ENCODE peak calls at places on chromosomes 1 and 21, in ten cellular contexts. One of them, this sample, is unnamed.
A peak's percentile ranks its signal among the peaks of the same experiment; 100 is the strongest.

GRCh38 chr1:54407201-54407956 is 1.2 kb upstream of the SSBP3 start:
- DNase-seq in BJ: peak; percentile 73
- DNase-seq in CD8-positive, alpha-beta memory T cell: peak; percentile 79
- DNase-seq in left ventricle myocardium inferior: peak; percentile 39
- DNase-seq in heart left ventricle: peak; percentile 81
- DNase-seq in kidney: peak; percentile 68
- DNase-seq in BE2C: peak; percentile 59
- DNase-seq in right cardiac atrium: peak; percentile 68
- DNase-seq in heart right ventricle: peak; percentile 87
- DNase-seq in mesendoderm: peak; percentile 98
- DNase-seq in this sample: peak; percentile 96

GRCh38 chr1:222048030-222048632 is 306.2 kb upstream of the DUSP10 start:
- DNase-seq in BJ: peak; percentile 35
- DNase-seq in CD8-positive, alpha-beta memory T cell: no peak
- DNase-seq in left ventricle myocardium inferior: no peak
- DNase-seq in heart left ventricle: no peak
- DNase-seq in kidney: no peak
- DNase-seq in BE2C: no peak
- DNase-seq in right cardiac atrium: no peak
- DNase-seq in heart right ventricle: no peak
- DNase-seq in mesendoderm: no peak
- DNase-seq in this sample: peak; percentile 70

GRCh38 chr1:18373882-18374493 is 106.7 kb upstream of the KLHDC7A start:
- DNase-seq in BJ: no peak
- DNase-seq in CD8-positive, alpha-beta memory T cell: no peak
- DNase-seq in left ventricle myocardium inferior: no peak
- DNase-seq in heart left ventricle: no peak
- DNase-seq in kidney: no peak
- DNase-seq in BE2C: peak; percentile 43
- DNase-seq in right cardiac atrium: no peak
- DNase-seq in heart right ventricle: no peak
- DNase-seq in mesendoderm: peak; percentile 75
- DNase-seq in this sample: no peak

GRCh38 chr1:101474039-101474665 is 237.3 kb downstream of the S1PR1 start:
- DNase-seq in BJ: no peak
- DNase-seq in CD8-positive, alpha-beta memory T cell: no peak
- DNase-seq in left ventricle myocardium inferior: no peak
- DNase-seq in heart left ventricle: no peak
- DNase-seq in kidney: no peak
- DNase-seq in BE2C: peak; percentile 39
- DNase-seq in right cardiac atrium: no peak
- DNase-seq in heart right ventricle: no peak
- DNase-seq in mesendoderm: peak; percentile 70
- DNase-seq in this sample: peak; percentile 10

GRCh38 chr1:240312872-240313271 is 221.2 kb downstream of the FMN2 start:
- DNase-seq in BJ: peak; percentile 74
- DNase-seq in CD8-positive, alpha-beta memory T cell: no peak
- DNase-seq in left ventricle myocardium inferior: no peak
- DNase-seq in heart left ventricle: no peak
- DNase-seq in kidney: no peak
- DNase-seq in BE2C: no peak
- DNase-seq in right cardiac atrium: no peak
- DNase-seq in heart right ventricle: no peak
- DNase-seq in mesendoderm: peak; percentile 81
- DNase-seq in this sample: peak; percentile 88

GRCh38 chr1:55699151-55699695 is 484.1 kb upstream of the USP24 start:
- DNase-seq in BJ: no peak
- DNase-seq in CD8-positive, alpha-beta memory T cell: no peak
- DNase-seq in left ventricle myocardium inferior: no peak
- DNase-seq in heart left ventricle: no peak
- DNase-seq in kidney: no peak
- DNase-seq in BE2C: no peak
- DNase-seq in right cardiac atrium: no peak
- DNase-seq in heart right ventricle: no peak
- DNase-seq in mesendoderm: no peak
- DNase-seq in this sample: no peak

GRCh38 chr1:51906306-51907078 is 28.0 kb upstream of the NRDC start:
- DNase-seq in BJ: no peak
- DNase-seq in CD8-positive, alpha-beta memory T cell: no peak
- DNase-seq in left ventricle myocardium inferior: no peak
- DNase-seq in heart left ventricle: no peak
- DNase-seq in kidney: no peak
- DNase-seq in BE2C: peak; percentile 6
- DNase-seq in right cardiac atrium: no peak
- DNase-seq in heart right ventricle: no peak
- DNase-seq in mesendoderm: no peak
- DNase-seq in this sample: peak; percentile 53

GRCh38 chr21:39141502-39141901 is 41.7 kb downstream of the PSMG1 start:
- DNase-seq in BJ: no peak
- DNase-seq in CD8-positive, alpha-beta memory T cell: no peak
- DNase-seq in left ventricle myocardium inferior: no peak
- DNase-seq in heart left ventricle: no peak
- DNase-seq in kidney: no peak
- DNase-seq in BE2C: no peak
- DNase-seq in right cardiac atrium: no peak
- DNase-seq in heart right ventricle: no peak
- DNase-seq in mesendoderm: no peak
- DNase-seq in this sample: peak; percentile 77

GRCh38 chr1:231940721-231941120 is 314.1 kb downstream of the DISC1 start:
- DNase-seq in BJ: no peak
- DNase-seq in CD8-positive, alpha-beta memory T cell: no peak
- DNase-seq in left ventricle myocardium inferior: no peak
- DNase-seq in heart left ventricle: no peak
- DNase-seq in kidney: no peak
- DNase-seq in BE2C: no peak
- DNase-seq in right cardiac atrium: no peak
- DNase-seq in heart right ventricle: no peak
- DNase-seq in mesendoderm: no peak
- DNase-seq in this sample: no peak

GRCh38 chr1:27409669-27410068 is 17.2 kb downstream of the GPR3 start:
- DNase-seq in BJ: no peak
- DNase-seq in CD8-positive, alpha-beta memory T cell: no peak
- DNase-seq in left ventricle myocardium inferior: no peak
- DNase-seq in heart left ventricle: no peak
- DNase-seq in kidney: no peak
- DNase-seq in BE2C: no peak
- DNase-seq in right cardiac atrium: no peak
- DNase-seq in heart right ventricle: no peak
- DNase-seq in mesendoderm: no peak
- DNase-seq in this sample: no peak

GRCh38 chr1:166164995-166165660 is 1.7 kb downstream of the FAM78B start:
- DNase-seq in BJ: no peak
- DNase-seq in CD8-positive, alpha-beta memory T cell: no peak
- DNase-seq in left ventricle myocardium inferior: peak; percentile 55
- DNase-seq in heart left ventricle: peak; percentile 49
- DNase-seq in kidney: peak; percentile 80
- DNase-seq in BE2C: peak; percentile 72
- DNase-seq in right cardiac atrium: peak; percentile 73
- DNase-seq in heart right ventricle: peak; percentile 39
- DNase-seq in mesendoderm: peak; percentile 84
- DNase-seq in this sample: peak; percentile 48

GRCh38 chr1:166166400-166166699 is 451 bp downstream of the FAM78B start:
- DNase-seq in BJ: no peak
- DNase-seq in CD8-positive, alpha-beta memory T cell: no peak
- DNase-seq in left ventricle myocardium inferior: no peak
- DNase-seq in heart left ventricle: peak; percentile 8
- DNase-seq in kidney: no peak
- DNase-seq in BE2C: no peak
- DNase-seq in right cardiac atrium: no peak
- DNase-seq in heart right ventricle: no peak
- DNase-seq in mesendoderm: no peak
- DNase-seq in this sample: no peak

GRCh38 chr1:166164646-166164994 is 2.2 kb downstream of the FAM78B start:
- DNase-seq in BJ: no peak
- DNase-seq in CD8-positive, alpha-beta memory T cell: no peak
- DNase-seq in left ventricle myocardium inferior: no peak
- DNase-seq in heart left ventricle: no peak
- DNase-seq in kidney: no peak
- DNase-seq in BE2C: no peak
- DNase-seq in right cardiac atrium: no peak
- DNase-seq in heart right ventricle: no peak
- DNase-seq in mesendoderm: no peak
- DNase-seq in this sample: no peak

GRCh38 chr1:166166701-166167394 is at the start of gene FAM78B:
- DNase-seq in BJ: no peak
- DNase-seq in CD8-positive, alpha-beta memory T cell: peak; percentile 19
- DNase-seq in left ventricle myocardium inferior: peak; percentile 84
- DNase-seq in heart left ventricle: peak; percentile 83
- DNase-seq in kidney: peak; percentile 88
- DNase-seq in BE2C: peak; percentile 80
- DNase-seq in right cardiac atrium: peak; percentile 88
- DNase-seq in heart right ventricle: peak; percentile 84
- DNase-seq in mesendoderm: peak; percentile 86
- DNase-seq in this sample: peak; percentile 31

DNA sequence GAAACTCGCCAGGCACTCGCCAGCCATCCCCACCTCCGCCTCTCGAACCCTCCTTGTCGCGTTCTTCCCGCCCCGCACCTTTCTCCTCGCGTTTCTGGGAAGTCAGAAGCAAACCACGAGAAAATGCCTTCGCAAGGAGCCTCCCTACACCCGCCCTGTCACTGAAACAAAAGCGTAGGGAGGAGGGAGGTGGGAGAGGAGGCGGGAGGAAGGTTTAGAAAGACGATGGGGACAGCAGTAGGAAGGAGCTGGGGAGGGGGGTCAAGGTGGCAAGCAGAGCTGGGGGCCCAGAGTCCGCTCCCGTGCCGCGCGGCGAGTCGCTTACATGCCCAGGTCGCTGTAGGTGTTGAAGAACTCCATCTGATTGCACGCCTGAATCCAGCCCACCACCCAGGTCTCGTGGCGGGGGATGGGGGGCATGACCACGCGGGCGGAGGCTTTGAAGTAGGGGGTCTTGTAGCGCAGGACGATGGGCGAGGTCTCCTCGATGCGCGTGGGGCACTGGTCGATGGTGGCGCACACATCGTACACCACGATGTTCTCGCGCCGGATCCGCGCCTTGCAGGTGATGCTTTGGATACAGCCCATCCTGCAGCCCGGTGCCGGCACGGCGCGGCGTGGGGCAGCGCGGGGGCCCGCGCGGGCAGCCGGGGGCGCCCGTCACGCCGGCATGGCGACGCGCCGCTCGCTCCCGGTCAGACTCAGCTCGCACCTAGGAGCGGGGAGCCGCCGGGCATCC is 971 bp downstream of the FAM78B start:
- DNase-seq in BJ: no peak
- DNase-seq in CD8-positive, alpha-beta memory T cell: no peak
- DNase-seq in left ventricle myocardium inferior: no peak
- DNase-seq in heart left ventricle: peak; percentile 11
- DNase-seq in kidney: peak; percentile 78
- DNase-seq in BE2C: peak; percentile 27
- DNase-seq in right cardiac atrium: peak; percentile 49
- DNase-seq in heart right ventricle: no peak
- DNase-seq in mesendoderm: peak; percentile 56
- DNase-seq in this sample: no peak
- H3K4me3 ChIP-seq in BJ: peak overlapping the region; percentile 59
- H3K4me3 ChIP-seq in CD8-positive, alpha-beta memory T cell: no peak overlapping the region
- H3K4me3 ChIP-seq in left ventricle myocardium inferior: peak overlapping the region; percentile 76
- H3K4me3 ChIP-seq in heart left ventricle: peak overlapping the region; percentile 77
- H3K4me3 ChIP-seq in kidney: peak overlapping the region; percentile 49
- H3K4me3 ChIP-seq in BE2C: peak overlapping the region; percentile 58
- H3K4me3 ChIP-seq in right cardiac atrium: peak overlapping the region; percentile 65
- H3K4me3 ChIP-seq in heart right ventricle: peak overlapping the region; percentile 63
- H3K4me3 ChIP-seq in mesendoderm: no peak overlapping the region
- H3K4me3 ChIP-seq in this sample: no peak overlapping the region

GRCh38 chr1:46204406-46204742 is 1.2 kb downstream of the LURAP1 start:
- DNase-seq in BJ: no peak
- DNase-seq in CD8-positive, alpha-beta memory T cell: no peak
- DNase-seq in left ventricle myocardium inferior: no peak
- DNase-seq in heart left ventricle: no peak
- DNase-seq in kidney: no peak
- DNase-seq in BE2C: no peak
- DNase-seq in right cardiac atrium: peak; percentile 70
- DNase-seq in heart right ventricle: no peak
- DNase-seq in mesendoderm: no peak
- DNase-seq in this sample: no peak
- H3K4me3 ChIP-seq in BJ: peak overlapping the region; percentile 68
- H3K4me3 ChIP-seq in CD8-positive, alpha-beta memory T cell: no peak overlapping the region
- H3K4me3 ChIP-seq in left ventricle myocardium inferior: peak overlapping the region; percentile 90
- H3K4me3 ChIP-seq in heart left ventricle: peak overlapping the region; percentile 100
- H3K4me3 ChIP-seq in kidney: peak overlapping the region; percentile 85
- H3K4me3 ChIP-seq in BE2C: no peak overlapping the region
- H3K4me3 ChIP-seq in right cardiac atrium: peak overlapping the region; percentile 91
- H3K4me3 ChIP-seq in heart right ventricle: peak overlapping the region; percentile 78
- H3K4me3 ChIP-seq in mesendoderm: no peak overlapping the region
- H3K4me3 ChIP-seq in this sample: no peak overlapping the region

GRCh38 chr1:236103646-236104218 is 38.6 kb upstream of the GPR137B start:
- DNase-seq in BJ: no peak
- DNase-seq in CD8-positive, alpha-beta memory T cell: peak; percentile 44
- DNase-seq in left ventricle myocardium inferior: no peak
- DNase-seq in heart left ventricle: peak; percentile 37
- DNase-seq in kidney: no peak
- DNase-seq in BE2C: peak; percentile 49
- DNase-seq in right cardiac atrium: no peak
- DNase-seq in heart right ventricle: peak; percentile 51
- DNase-seq in mesendoderm: peak; percentile 52
- DNase-seq in this sample: peak; percentile 70
- H3K4me3 ChIP-seq in BJ: no peak overlapping the region
- H3K4me3 ChIP-seq in CD8-positive, alpha-beta memory T cell: no peak overlapping the region
- H3K4me3 ChIP-seq in left ventricle myocardium inferior: no peak overlapping the region
- H3K4me3 ChIP-seq in heart left ventricle: no peak overlapping the region
- H3K4me3 ChIP-seq in kidney: no peak overlapping the region
- H3K4me3 ChIP-seq in BE2C: no peak overlapping the region
- H3K4me3 ChIP-seq in right cardiac atrium: no peak overlapping the region
- H3K4me3 ChIP-seq in heart right ventricle: no peak overlapping the region
- H3K4me3 ChIP-seq in mesendoderm: no peak overlapping the region
- H3K4me3 ChIP-seq in this sample: no peak overlapping the region

GRCh38 chr1:161197560-161198205 is 1.2 kb downstream of the ADAMTS4 start:
- DNase-seq in BJ: no peak
- DNase-seq in CD8-positive, alpha-beta memory T cell: no peak
- DNase-seq in left ventricle myocardium inferior: no peak
- DNase-seq in heart left ventricle: no peak
- DNase-seq in kidney: no peak
- DNase-seq in BE2C: no peak
- DNase-seq in right cardiac atrium: no peak
- DNase-seq in heart right ventricle: no peak
- DNase-seq in mesendoderm: no peak
- DNase-seq in this sample: no peak

GRCh38 chr1:161200421-161200991 is 1.7 kb upstream of the ADAMTS4 start:
- DNase-seq in BJ: no peak
- DNase-seq in CD8-positive, alpha-beta memory T cell: no peak
- DNase-seq in left ventricle myocardium inferior: no peak
- DNase-seq in heart left ventricle: no peak
- DNase-seq in kidney: peak; percentile 71
- DNase-seq in BE2C: no peak
- DNase-seq in right cardiac atrium: no peak
- DNase-seq in heart right ventricle: no peak
- DNase-seq in mesendoderm: no peak
- DNase-seq in this sample: no peak

GRCh38 chr1:161199506-161200119 is 759 bp upstream of the ADAMTS4 start:
- DNase-seq in BJ: no peak
- DNase-seq in CD8-positive, alpha-beta memory T cell: no peak
- DNase-seq in left ventricle myocardium inferior: no peak
- DNase-seq in heart left ventricle: no peak
- DNase-seq in kidney: peak; percentile 49
- DNase-seq in BE2C: no peak
- DNase-seq in right cardiac atrium: no peak
- DNase-seq in heart right ventricle: no peak
- DNase-seq in mesendoderm: no peak
- DNase-seq in this sample: no peak

GRCh38 chr1:161198206-161198876 is 513 bp downstream of the ADAMTS4 start:
- DNase-seq in BJ: no peak
- DNase-seq in CD8-positive, alpha-beta memory T cell: no peak
- DNase-seq in left ventricle myocardium inferior: peak; percentile 34
- DNase-seq in heart left ventricle: no peak
- DNase-seq in kidney: peak; percentile 77
- DNase-seq in BE2C: peak; percentile 71
- DNase-seq in right cardiac atrium: peak; percentile 90
- DNase-seq in heart right ventricle: no peak
- DNase-seq in mesendoderm: peak; percentile 86
- DNase-seq in this sample: peak; percentile 56

GRCh38 chr1:161198877-161199431 is at the start of gene ADAMTS4:
- DNase-seq in BJ: no peak
- DNase-seq in CD8-positive, alpha-beta memory T cell: no peak
- DNase-seq in left ventricle myocardium inferior: peak; percentile 73
- DNase-seq in heart left ventricle: peak; percentile 82
- DNase-seq in kidney: peak; percentile 85
- DNase-seq in BE2C: no peak
- DNase-seq in right cardiac atrium: peak; percentile 79
- DNase-seq in heart right ventricle: peak; percentile 87
- DNase-seq in mesendoderm: peak; percentile 86
- DNase-seq in this sample: peak; percentile 90
- H3K4me3 ChIP-seq in BJ: peak within 1 kb of the TSS; percentile 40
- H3K4me3 ChIP-seq in CD8-positive, alpha-beta memory T cell: no peak within 1 kb of the TSS
- H3K4me3 ChIP-seq in left ventricle myocardium inferior: peak within 1 kb of the TSS; percentile 67
- H3K4me3 ChIP-seq in heart left ventricle: peak within 1 kb of the TSS; percentile 56
- H3K4me3 ChIP-seq in kidney: peak within 1 kb of the TSS; percentile 54
- H3K4me3 ChIP-seq in BE2C: peak within 1 kb of the TSS; percentile 34
- H3K4me3 ChIP-seq in right cardiac atrium: peak within 1 kb of the TSS; percentile 39
- H3K4me3 ChIP-seq in heart right ventricle: peak within 1 kb of the TSS; percentile 49
- H3K4me3 ChIP-seq in mesendoderm: no peak within 1 kb of the TSS
- H3K4me3 ChIP-seq in this sample: peak within 1 kb of the TSS; percentile 64